ENCODE peak calls at places on chromosomes 5 and 9, in four cellular contexts. P is mesendoderm, K is cardiac fibroblast, J is COR-L47. E is an unnamed sample.

GRCh38 chr9:127177682-127178265 is 55.3 kb upstream of the ANGPTL2 start:
- DNase-seq in P (no peak), K (no peak), J (no peak), E (no peak)

GRCh38 chr5:73792687-73793320 is 166.8 kb downstream of the ARHGEF28 start:
- DNase-seq in P (peak; percentile 75), K (peak; percentile 89), J (peak; percentile 37), E (peak; percentile 51)

GRCh38 chr5:63401434-63402046 is 560.7 kb downstream of the HTR1A start:
- DNase-seq in P (peak; percentile 78), K (peak; percentile 63), J (peak; percentile 49), E (peak; percentile 13)

GRCh38 chr9:78029601-78030552 is 1.7 kb downstream of the GNAQ start:
- DNase-seq in P (peak; percentile 75), K (peak; percentile 47), J (no peak), E (peak; percentile 55)

GRCh38 chr5:9112520-9113291 is 433.2 kb downstream of the SEMA5A start:
- DNase-seq in P (no peak), K (no peak), J (no peak), E (no peak)

GRCh38 chr9:133861103-133861502 is 123.0 kb upstream of the SARDH start:
- DNase-seq in P (no peak), K (no peak), J (no peak), E (no peak)

GRCh38 chr9:78620764-78621163 is 323.8 kb downstream of the PSAT1 start:
- DNase-seq in P (no peak), K (peak; percentile 89), J (no peak), E (no peak)

GRCh38 chr9:89655990-89656657 is 51.3 kb downstream of the GADD45G start:
- DNase-seq in P (no peak), K (no peak), J (no peak), E (no peak)

GRCh38 chr5:14958196-14958595 is 86.6 kb upstream of the ANKH start:
- DNase-seq in P (no peak), K (peak; percentile 11), J (no peak), E (no peak)

GRCh38 chr9:79408617-79409016 is 163.1 kb upstream of the TLE4 start:
- DNase-seq in P (no peak), K (no peak), J (no peak), E (no peak)

GRCh38 chr9:137988701-137989100 is 111.1 kb downstream of the CACNA1B start:
- DNase-seq in P (no peak), K (no peak), J (no peak), E (no peak)

GRCh38 chr9:132114102-132114707 is 34.5 kb upstream of the MED27 start:
- DNase-seq in P (peak; percentile 74), K (peak; percentile 56), J (no peak), E (peak; percentile 51)

GRCh38 chr9:119801311-119801710 is 432.1 kb upstream of the BRINP1 start:
- DNase-seq in P (no peak), K (no peak), J (no peak), E (no peak)

GRCh38 chr9:34454571-34455065 is 3.8 kb downstream of the FAM219A start:
- DNase-seq in P (peak; percentile 78), K (peak; percentile 86), J (peak; percentile 63), E (peak; percentile 84)

GRCh38 chr5:73066466-73066865 is 53.9 kb upstream of the TMEM171 start:
- DNase-seq in P (no peak), K (peak; percentile 83), J (no peak), E (no peak)

GRCh38 chr9:125255781-125256391 is 5.7 kb upstream of the GAPVD1 start:
- DNase-seq in P (no peak), K (peak; percentile 36), J (peak; percentile 28), E (peak; percentile 23)

GRCh38 chr9:134852906-134853654 is 27.5 kb upstream of the FCN2 start:
- DNase-seq in P (no peak), K (no peak), J (no peak), E (no peak)

GRCh38 chr9:113269871-113270270 is 5.5 kb downstream of the CDC26 start:
- DNase-seq in P (no peak), K (no peak), J (no peak), E (no peak)

GRCh38 chr9:6007770-6008168 is 7.7 kb downstream of the RANBP6 start:
- DNase-seq in P (peak; percentile 91), K (peak; percentile 55), J (peak; percentile 86), E (peak; percentile 62)